ENCODE peak calls at places on chromosome 21, in seven cellular contexts. K is suprapubic skin, O is DND-41, U is transverse colon, Y is NB4, D is adipocyte, P is mucosa of descending colon. R is an unnamed sample.

GRCh38 chr21:37675202-37675801 is 241.0 kb downstream of the KCNJ6 start:
- DNase-seq in P (peak), O (peak), Y (peak), D (peak), U (peak), K (no peak), R (no peak)

GRCh38 chr21:35048183-35048601 is 910 bp downstream of the RUNX1 start:
- DNase-seq in K (no peak), U (no peak), D (peak), O (peak), P (no peak), Y (peak), R (no peak)

GRCh38 chr21:36678538-36678937 is 20.4 kb upstream of the SIM2 start:
- DNase-seq in D (no peak), P (no peak), Y (no peak), U (no peak), O (no peak), K (no peak), R (no peak)

GRCh38 chr21:20882462-20883415 is 115.5 kb upstream of the NCAM2 start:
- DNase-seq in P (peak), O (peak), Y (peak), U (peak), K (no peak), D (peak), R (no peak)

GRCh38 chr21:45797338-45797737 is 153.8 kb downstream of the PCBP3 start:
- DNase-seq in P (no peak), U (no peak), Y (no peak), O (no peak), D (no peak), K (no peak), R (no peak)

GRCh38 chr21:28758042-28758882 is 234.4 kb downstream of the LTN1 start:
- DNase-seq in K (no peak), P (no peak), U (no peak), Y (no peak), D (no peak), O (no peak), R (no peak)

GRCh38 chr21:37373539-37373938 is 7.0 kb downstream of the DYRK1A start:
- DNase-seq in O (no peak), K (no peak), Y (no peak), D (no peak), U (no peak), P (no peak), R (no peak)

GRCh38 chr21:15037894-15038293 is 26.9 kb downstream of the NRIP1 start:
- DNase-seq in U (no peak), Y (no peak), K (no peak), O (no peak), P (no peak), D (no peak), R (no peak)

GRCh38 chr21:18840239-18840638 is 436.7 kb upstream of the TMPRSS15 start:
- DNase-seq in K (no peak), D (peak), O (no peak), Y (peak), U (no peak), P (no peak), R (no peak)

GRCh38 chr21:28675265-28676041 is 317.2 kb downstream of the LTN1 start:
- DNase-seq in K (no peak), O (no peak), U (no peak), Y (no peak), D (no peak), P (no peak), R (no peak)

GRCh38 chr21:17513214-17514123 is 626 bp downstream of the CXADR start:
- DNase-seq in P (peak), K (no peak), O (no peak), U (peak), Y (no peak), D (peak), R (no peak)

GRCh38 chr21:34073749-34074282 is 438 bp downstream of the MRPS6 start:
- DNase-seq in O (peak), Y (peak), U (peak), P (no peak), K (no peak), D (peak), R (no peak)

GRCh38 chr21:33971492-33972013 is 55.9 kb upstream of the ATP5PO start:
- DNase-seq in O (no peak), P (no peak), Y (no peak), U (no peak), K (no peak), D (no peak), R (no peak)

GRCh38 chr21:45572783-45573451 is 30.7 kb upstream of the SLC19A1 start:
- DNase-seq in O (no peak), Y (no peak), P (no peak), D (no peak), U (no peak), K (peak), R (no peak)

GRCh38 chr21:43369596-43370090 is 57.3 kb downstream of the SIK1 start:
- DNase-seq in P (no peak), Y (no peak), O (no peak), K (no peak), D (no peak), U (no peak), R (no peak)

GRCh38 chr21:36891123-36891522 is 75.3 kb downstream of the HLCS start:
- DNase-seq in P (no peak), U (no peak), O (no peak), K (no peak), Y (no peak), D (no peak), R (no peak)

GRCh38 chr21:34625194-34625593 is 10.3 kb upstream of the RCAN1 start:
- DNase-seq in O (no peak), P (no peak), K (peak), Y (no peak), U (no peak), D (no peak), R (no peak)

GRCh38 chr21:42698730-42699129 is 45.3 kb downstream of the PDE9A start:
- DNase-seq in U (no peak), D (no peak), K (no peak), Y (no peak), O (no peak), P (no peak), R (no peak)

GRCh38 chr21:45580181-45580575 is 37.9 kb upstream of the SLC19A1 start:
- DNase-seq in O (no peak), Y (no peak), U (peak), K (peak), D (no peak), P (no peak), R (no peak)

GRCh38 chr21:36254106-36254941 is 65.7 kb upstream of the MORC3 start:
- DNase-seq in K (no peak), U (no peak), Y (no peak), P (no peak), O (no peak), D (no peak), R (no peak)

GRCh38 chr21:45558044-45558721 is 15.9 kb upstream of the SLC19A1 start:
- DNase-seq in O (no peak), Y (no peak), P (no peak), D (no peak), U (no peak), K (peak), R (no peak)

GRCh38 chr21:41641821-41642368 is 125.0 kb downstream of the RIPK4 start:
- DNase-seq in U (no peak), O (no peak), Y (no peak), D (peak), P (no peak), K (peak), R (no peak)
- H3K4me3 ChIP-seq in U (no peak), O (no peak), Y (no peak), D (peak), P (no peak), K (no peak), R (no peak)

GRCh38 chr21:44518684-44519083 is 21.3 kb downstream of the KRTAP10-1 start:
- DNase-seq in Y (no peak), O (no peak), D (no peak), K (no peak), U (no peak), P (no peak), R (no peak)
- H3K4me3 ChIP-seq in Y (no peak), O (no peak), D (no peak), K (no peak), U (no peak), P (no peak), R (no peak)

DNA sequence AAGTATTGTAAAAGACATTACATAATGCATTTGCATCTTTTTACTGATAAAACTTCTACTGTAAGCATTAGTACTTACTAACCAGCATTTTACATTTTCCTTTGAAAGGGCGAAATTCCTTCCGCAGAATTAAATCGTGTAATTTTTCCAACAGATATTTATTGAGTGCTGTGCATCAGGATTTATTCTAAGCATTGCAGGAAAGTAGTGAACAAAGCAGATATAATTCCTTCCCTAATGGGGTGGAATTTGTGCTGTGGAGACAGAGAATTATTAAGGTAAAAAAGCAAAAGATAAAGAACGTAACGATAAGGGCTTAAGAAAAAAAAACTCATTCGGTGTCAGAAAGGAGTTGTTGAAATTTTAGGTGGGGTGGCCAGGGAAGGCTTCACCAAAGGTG is 7.6 kb upstream of the ETS2 start:
- DNase-seq in D (no peak), Y (no peak), K (no peak), O (no peak), U (no peak), P (no peak), R (no peak)
- H3K4me3 ChIP-seq in D (no peak), Y (no peak), K (no peak), O (no peak), U (no peak), P (no peak), R (no peak)

GRCh38 chr21:32917392-32918135 is 108.2 kb upstream of the OLIG2 start:
- DNase-seq in O (no peak), P (no peak), U (no peak), Y (no peak), K (no peak), D (peak), R (no peak)

GRCh38 chr21:32916088-32916487 is 109.6 kb upstream of the OLIG2 start:
- DNase-seq in Y (no peak), U (no peak), O (no peak), P (no peak), K (no peak), D (no peak), R (no peak)

GRCh38 chr21:32916522-32917099 is 109.1 kb upstream of the OLIG2 start:
- DNase-seq in K (no peak), D (no peak), P (no peak), U (no peak), O (peak), Y (peak), R (no peak)

GRCh38 chr21:32915099-32915498 is 110.6 kb upstream of the OLIG2 start:
- DNase-seq in Y (no peak), O (no peak), U (no peak), P (no peak), D (no peak), K (no peak), R (no peak)

GRCh38 chr21:32914424-32915070 is 111.2 kb upstream of the OLIG2 start:
- DNase-seq in P (no peak), U (no peak), D (no peak), O (peak), K (no peak), Y (no peak), R (no peak)
- H3K4me3 ChIP-seq in P (no peak), U (no peak), D (no peak), O (no peak), K (no peak), Y (no peak), R (no peak)

DNA sequence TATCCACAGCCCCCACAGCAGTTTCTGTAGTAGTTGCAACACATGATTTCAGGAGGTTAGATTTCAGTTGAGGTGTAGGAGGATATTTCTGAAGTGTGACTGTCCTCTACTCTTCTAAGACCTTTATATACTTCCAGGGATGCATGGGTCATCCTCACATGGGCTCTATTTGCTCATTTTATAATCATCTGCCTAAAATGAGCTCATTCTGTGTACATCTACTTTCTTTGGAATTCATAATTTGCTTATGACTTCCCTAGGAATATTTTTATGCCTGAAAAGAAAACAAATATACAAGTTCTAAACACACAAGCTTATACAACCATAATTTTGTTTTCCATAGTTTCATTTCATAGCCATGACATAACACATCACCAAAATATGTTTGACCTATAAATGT is at the start of gene KRTAP21-2:
- DNase-seq in K (no peak), P (no peak), D (no peak), Y (no peak), O (no peak), U (no peak), R (no peak)
- H3K4me3 ChIP-seq in K (no peak), P (no peak), D (no peak), Y (no peak), O (no peak), U (no peak), R (no peak)

DNA sequence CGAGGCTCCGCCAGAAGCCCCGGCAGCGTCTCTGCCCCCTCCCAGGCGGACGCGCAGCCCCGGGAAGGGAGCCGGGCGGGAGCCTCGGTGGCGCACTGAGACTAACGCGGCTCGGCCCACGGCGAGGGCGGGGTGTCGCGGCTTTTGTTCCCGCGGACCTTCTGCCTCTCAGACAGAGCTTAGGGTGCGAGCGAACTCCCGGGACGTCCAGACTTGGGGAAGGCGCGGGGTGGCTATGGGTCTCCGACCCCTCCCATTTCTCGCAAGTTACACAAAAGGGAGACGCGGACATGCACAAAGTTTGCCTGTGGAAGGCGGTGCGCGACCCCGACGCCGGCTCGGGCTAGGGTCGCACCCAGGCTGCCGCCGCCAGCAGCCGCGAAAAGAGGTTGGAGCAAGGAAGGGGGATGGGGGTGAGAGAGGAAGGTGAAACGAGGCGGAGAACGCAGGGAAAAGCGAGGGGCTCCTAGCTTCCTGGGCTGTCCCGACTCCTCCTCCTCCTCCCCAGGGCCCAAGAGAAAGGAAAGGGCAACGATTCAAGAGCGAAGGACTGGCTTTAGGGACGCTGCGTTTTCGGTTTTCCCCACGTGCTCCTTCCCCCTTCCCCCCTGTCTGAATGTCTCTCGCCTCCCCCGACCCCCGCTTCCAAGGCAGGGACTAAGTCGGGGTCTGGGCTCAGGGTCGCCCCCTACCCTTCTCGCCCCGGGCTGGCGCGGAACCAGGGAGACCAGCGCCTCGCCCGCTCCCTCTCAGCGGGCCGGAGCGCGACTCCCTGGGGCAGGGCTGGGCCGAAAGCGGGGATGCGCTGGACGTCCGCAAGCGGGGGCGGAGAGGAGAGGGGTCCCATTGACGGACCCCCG is 729 bp downstream of the APP start:
- DNase-seq in P (peak), K (peak), U (peak), D (peak), Y (no peak), O (no peak), R (no peak)
- H3K4me3 ChIP-seq in P (peak), K (peak), U (peak), D (peak), Y (no peak), O (no peak), R (peak)

GRCh38 chr21:41071410-41071809 is 96.5 kb upstream of the BACE2 start:
- DNase-seq in U (no peak), O (peak), P (no peak), K (no peak), D (no peak), Y (peak), R (no peak)

GRCh38 chr21:41066086-41066938 is 101.6 kb upstream of the BACE2 start:
- DNase-seq in Y (no peak), P (no peak), D (no peak), U (no peak), K (no peak), O (no peak), R (no peak)

GRCh38 chr21:41069305-41069642 is 98.7 kb upstream of the BACE2 start:
- DNase-seq in Y (no peak), D (no peak), U (no peak), P (no peak), K (no peak), O (no peak), R (no peak)

GRCh38 chr21:41065539-41065938 is 102.4 kb upstream of the BACE2 start:
- DNase-seq in U (no peak), O (no peak), P (no peak), Y (no peak), D (peak), K (no peak), R (no peak)

DNA sequence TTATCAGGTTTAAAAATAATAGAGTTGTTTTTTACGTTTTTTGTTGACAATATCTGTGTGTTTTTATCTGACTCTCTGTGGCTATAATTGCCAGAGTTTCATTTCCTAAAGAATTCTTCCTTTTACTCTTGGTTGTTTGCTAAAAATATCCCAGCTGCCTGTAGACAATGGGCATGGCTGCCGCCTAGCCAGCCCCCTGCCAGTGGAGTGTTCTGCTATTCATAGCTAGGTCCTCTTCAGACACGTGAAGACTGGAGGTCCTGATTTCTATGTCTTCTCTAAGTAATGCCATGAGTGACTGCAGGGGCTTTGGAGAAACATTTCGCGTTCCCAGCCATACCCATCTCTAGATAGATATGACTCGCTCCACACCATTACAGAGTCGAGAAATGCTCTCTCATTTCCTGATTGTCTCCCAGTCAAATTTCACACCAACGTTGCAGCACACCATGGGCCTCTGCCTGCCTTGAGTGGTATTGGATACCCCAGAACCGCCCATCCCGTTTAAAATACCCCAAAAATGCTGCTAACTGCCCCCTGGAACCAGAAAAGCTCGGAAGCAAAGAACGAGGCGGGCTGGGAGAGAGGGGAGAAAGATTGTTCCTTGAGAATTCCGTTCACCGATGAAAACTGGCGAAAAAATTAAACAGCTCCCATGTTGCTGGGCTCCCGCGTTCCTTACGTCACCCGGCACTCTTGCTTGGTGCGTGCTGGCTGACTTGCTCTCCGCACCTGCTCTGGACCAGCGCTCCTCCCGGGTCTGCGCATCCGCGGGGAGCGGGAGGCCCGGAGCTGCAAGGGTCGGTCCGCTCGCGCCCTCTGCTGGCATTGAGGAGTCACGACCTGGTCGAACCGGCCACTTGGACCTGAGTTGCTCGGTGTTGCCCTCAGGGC is 99.3 kb upstream of the BACE2 start:
- DNase-seq in K (peak), U (peak), O (peak), D (peak), Y (peak), P (peak), R (no peak)
- H3K4me3 ChIP-seq in K (peak), U (no peak), O (no peak), D (no peak), Y (no peak), P (no peak), R (peak)

R was measured in esophagus squamous epithelium.